ENCODE peak calls at places on chromosome 12, in seven cellular contexts. Q, J, V, P, Y, I and E are unnamed samples.

GRCh38 chr12:58416211-58416610 is 474.8 kb downstream of the ATP23 start:
- DNase-seq in P (no peak), V (no peak), J (no peak), I (no peak), Q (no peak), Y (no peak), E (no peak)

GRCh38 chr12:60148831-60149230 is 553.0 kb downstream of the SLC16A7 start:
- DNase-seq in Y (peak), P (no peak), V (no peak), I (no peak), Q (no peak), J (no peak), E (no peak)

GRCh38 chr12:25283006-25283405 is 32.3 kb upstream of the KRAS start:
- DNase-seq in Q (no peak), I (no peak), Y (no peak), P (no peak), J (no peak), V (no peak), E (no peak)

GRCh38 chr12:2154521-2154920 is 101.7 kb downstream of the CACNA1C start:
- DNase-seq in Q (no peak), P (no peak), J (no peak), Y (no peak), V (no peak), I (no peak), E (no peak)

GRCh38 chr12:132322206-132323132 is 6.9 kb downstream of the GALNT9 start:
- DNase-seq in J (no peak), I (no peak), V (no peak), Q (no peak), P (no peak), Y (no peak), E (no peak)

GRCh38 chr12:99759467-99759866 is 111.9 kb downstream of the GARIN6 start:
- DNase-seq in I (no peak), V (no peak), P (no peak), Y (no peak), Q (no peak), J (no peak), E (no peak)

GRCh38 chr12:27965411-27965810 is 7.1 kb downstream of the PTHLH start:
- DNase-seq in V (no peak), Q (no peak), J (no peak), P (no peak), I (no peak), Y (no peak), E (no peak)

GRCh38 chr12:42370013-42370412 is 44.0 kb downstream of the PPHLN1 start:
- DNase-seq in V (no peak), Q (no peak), J (no peak), I (no peak), P (no peak), Y (no peak), E (peak)

GRCh38 chr12:130993759-130994670 is 40.3 kb downstream of the ADGRD1 start:
- DNase-seq in V (no peak), P (no peak), J (no peak), I (no peak), Q (no peak), Y (no peak), E (no peak)

GRCh38 chr12:114501474-114501807 is 95.5 kb upstream of the TBX5 start:
- DNase-seq in J (no peak), Y (no peak), Q (no peak), P (no peak), V (peak), I (no peak), E (no peak)

GRCh38 chr12:101698782-101699347 is 1.4 kb downstream of the CHPT1 start:
- DNase-seq in P (no peak), Q (no peak), I (no peak), J (no peak), V (no peak), Y (peak), E (peak)

GRCh38 chr12:102680296-102680695 is 199.9 kb upstream of the IGF1 start:
- DNase-seq in Y (no peak), I (no peak), V (no peak), J (no peak), Q (no peak), P (no peak), E (no peak)

GRCh38 chr12:32126720-32127119 is 20.1 kb downstream of the BICD1 start:
- DNase-seq in Y (peak), J (no peak), V (no peak), I (no peak), P (no peak), Q (no peak), E (no peak)

GRCh38 chr12:64745259-64745807 is 13.9 kb downstream of the GNS start:
- DNase-seq in I (no peak), Y (peak), V (no peak), J (no peak), P (no peak), Q (no peak), E (no peak)

GRCh38 chr12:52781399-52782082 is 4.4 kb upstream of the KRT76 start:
- DNase-seq in P (no peak), Q (no peak), Y (no peak), I (no peak), V (no peak), J (no peak), E (no peak)

GRCh38 chr12:50074936-50075807 is 10.0 kb upstream of the SMARCD1 start:
- DNase-seq in Y (peak), P (peak), Q (peak), I (peak), V (peak), J (peak), E (peak)

GRCh38 chr12:32661706-32662105 is 17.4 kb upstream of the DNM1L start:
- DNase-seq in P (no peak), I (no peak), J (no peak), Y (no peak), Q (no peak), V (no peak), E (no peak)

GRCh38 chr12:99695050-99695449 is 47.5 kb downstream of the GARIN6 start:
- DNase-seq in Q (no peak), P (no peak), J (no peak), Y (no peak), V (no peak), I (no peak), E (no peak)